ENCODE peak calls at places on chromosomes 6 and 20, in eight cellular contexts. One of them, this sample, is unnamed.

GRCh38 chr20:24610341-24611115 is 141.1 kb downstream of the SYNDIG1 start:
- DNase-seq in H54: peak
- DNase-seq in stomach: no peak
- DNase-seq in transverse colon: no peak
- DNase-seq in ovary: no peak
- DNase-seq in adrenal gland: no peak
- DNase-seq in endothelial cell of umbilical vein: no peak
- DNase-seq in A549: no peak
- DNase-seq in this sample: no peak

GRCh38 chr6:169957351-169957963 is 206.0 kb downstream of the ERMARD start:
- DNase-seq in stomach: peak
- DNase-seq in A549: no peak
- DNase-seq in adrenal gland: no peak
- DNase-seq in H54: no peak
- DNase-seq in transverse colon: peak
- DNase-seq in endothelial cell of umbilical vein: no peak
- DNase-seq in ovary: no peak
- DNase-seq in this sample: no peak

GRCh38 chr6:451336-451735 is 59.8 kb downstream of the IRF4 start:
- DNase-seq in A549: no peak
- DNase-seq in stomach: no peak
- DNase-seq in transverse colon: no peak
- DNase-seq in H54: no peak
- DNase-seq in ovary: no peak
- DNase-seq in endothelial cell of umbilical vein: no peak
- DNase-seq in adrenal gland: no peak
- DNase-seq in this sample: no peak

GRCh38 chr20:10705801-10706459 is 32.1 kb upstream of the JAG1 start:
- DNase-seq in endothelial cell of umbilical vein: no peak
- DNase-seq in stomach: peak
- DNase-seq in transverse colon: peak
- DNase-seq in ovary: no peak
- DNase-seq in A549: peak
- DNase-seq in adrenal gland: no peak
- DNase-seq in H54: peak
- DNase-seq in this sample: no peak

GRCh38 chr20:50469796-50470195 is 40.4 kb upstream of the PTPN1 start:
- DNase-seq in stomach: no peak
- DNase-seq in adrenal gland: no peak
- DNase-seq in A549: no peak
- DNase-seq in transverse colon: no peak
- DNase-seq in ovary: no peak
- DNase-seq in H54: no peak
- DNase-seq in endothelial cell of umbilical vein: no peak
- DNase-seq in this sample: no peak

GRCh38 chr6:107689190-107689589 is 134.9 kb downstream of the SCML4 start:
- DNase-seq in adrenal gland: no peak
- DNase-seq in A549: no peak
- DNase-seq in endothelial cell of umbilical vein: no peak
- DNase-seq in transverse colon: no peak
- DNase-seq in ovary: no peak
- DNase-seq in H54: no peak
- DNase-seq in stomach: no peak
- DNase-seq in this sample: no peak

GRCh38 chr6:11486051-11486450 is 51.5 kb upstream of the TMEM170B start:
- DNase-seq in transverse colon: no peak
- DNase-seq in endothelial cell of umbilical vein: no peak
- DNase-seq in ovary: no peak
- DNase-seq in H54: no peak
- DNase-seq in stomach: no peak
- DNase-seq in adrenal gland: no peak
- DNase-seq in A549: no peak
- DNase-seq in this sample: no peak

GRCh38 chr6:157575436-157576145 is 194.6 kb downstream of the ZDHHC14 start:
- DNase-seq in endothelial cell of umbilical vein: no peak
- DNase-seq in transverse colon: no peak
- DNase-seq in stomach: no peak
- DNase-seq in ovary: no peak
- DNase-seq in A549: no peak
- DNase-seq in H54: no peak
- DNase-seq in adrenal gland: no peak
- DNase-seq in this sample: no peak

GRCh38 chr6:95143408-95144180 is 433.7 kb upstream of the MANEA start:
- DNase-seq in H54: no peak
- DNase-seq in endothelial cell of umbilical vein: no peak
- DNase-seq in stomach: no peak
- DNase-seq in adrenal gland: no peak
- DNase-seq in ovary: no peak
- DNase-seq in transverse colon: no peak
- DNase-seq in A549: no peak
- DNase-seq in this sample: no peak

GRCh38 chr6:106564476-106564875 is 64.8 kb downstream of the RTN4IP1 start:
- DNase-seq in stomach: no peak
- DNase-seq in ovary: no peak
- DNase-seq in endothelial cell of umbilical vein: no peak
- DNase-seq in transverse colon: no peak
- DNase-seq in adrenal gland: no peak
- DNase-seq in H54: no peak
- DNase-seq in A549: no peak
- DNase-seq in this sample: no peak

GRCh38 chr6:19478992-19479391 is 358.2 kb upstream of the ID4 start:
- DNase-seq in ovary: no peak
- DNase-seq in transverse colon: no peak
- DNase-seq in stomach: no peak
- DNase-seq in A549: no peak
- DNase-seq in H54: no peak
- DNase-seq in endothelial cell of umbilical vein: no peak
- DNase-seq in adrenal gland: no peak
- DNase-seq in this sample: no peak

GRCh38 chr20:22576733-22577514 is 7.4 kb downstream of the FOXA2 start:
- DNase-seq in stomach: no peak
- DNase-seq in A549: no peak
- DNase-seq in ovary: no peak
- DNase-seq in endothelial cell of umbilical vein: no peak
- DNase-seq in H54: no peak
- DNase-seq in adrenal gland: no peak
- DNase-seq in transverse colon: no peak
- DNase-seq in this sample: no peak

GRCh38 chr6:170433163-170434095 is 119.7 kb downstream of the PSMB1 start:
- DNase-seq in transverse colon: no peak
- DNase-seq in A549: no peak
- DNase-seq in H54: no peak
- DNase-seq in ovary: no peak
- DNase-seq in stomach: no peak
- DNase-seq in adrenal gland: no peak
- DNase-seq in endothelial cell of umbilical vein: no peak
- DNase-seq in this sample: no peak

GRCh38 chr6:144588674-144589325 is 303.7 kb downstream of the UTRN start:
- DNase-seq in endothelial cell of umbilical vein: no peak
- DNase-seq in stomach: no peak
- DNase-seq in adrenal gland: no peak
- DNase-seq in ovary: no peak
- DNase-seq in A549: no peak
- DNase-seq in H54: no peak
- DNase-seq in transverse colon: no peak
- DNase-seq in this sample: no peak

GRCh38 chr20:63846128-63846771 is 15.0 kb upstream of the ABHD16B start:
- DNase-seq in H54: peak
- DNase-seq in transverse colon: no peak
- DNase-seq in adrenal gland: peak
- DNase-seq in stomach: no peak
- DNase-seq in ovary: peak
- DNase-seq in A549: no peak
- DNase-seq in endothelial cell of umbilical vein: no peak
- DNase-seq in this sample: no peak

GRCh38 chr6:90227165-90227564 is 69.5 kb downstream of the BACH2 start:
- DNase-seq in adrenal gland: no peak
- DNase-seq in stomach: no peak
- DNase-seq in A549: no peak
- DNase-seq in endothelial cell of umbilical vein: no peak
- DNase-seq in ovary: no peak
- DNase-seq in H54: no peak
- DNase-seq in transverse colon: no peak
- DNase-seq in this sample: no peak

GRCh38 chr6:92052513-92052912 is 1366.8 kb downstream of the EPHA7 start:
- DNase-seq in endothelial cell of umbilical vein: no peak
- DNase-seq in adrenal gland: no peak
- DNase-seq in stomach: no peak
- DNase-seq in A549: no peak
- DNase-seq in transverse colon: no peak
- DNase-seq in ovary: no peak
- DNase-seq in H54: no peak
- DNase-seq in this sample: no peak

GRCh38 chr6:99369533-99369932 is 20.1 kb upstream of the FAXC start:
- DNase-seq in endothelial cell of umbilical vein: no peak
- DNase-seq in transverse colon: no peak
- DNase-seq in adrenal gland: no peak
- DNase-seq in H54: no peak
- DNase-seq in stomach: no peak
- DNase-seq in ovary: no peak
- DNase-seq in A549: no peak
- DNase-seq in this sample: no peak

GRCh38 chr6:170437719-170438401 is 115.2 kb downstream of the PSMB1 start:
- DNase-seq in endothelial cell of umbilical vein: no peak
- DNase-seq in H54: peak
- DNase-seq in adrenal gland: no peak
- DNase-seq in transverse colon: no peak
- DNase-seq in stomach: no peak
- DNase-seq in A549: no peak
- DNase-seq in ovary: no peak
- DNase-seq in this sample: no peak

DNA sequence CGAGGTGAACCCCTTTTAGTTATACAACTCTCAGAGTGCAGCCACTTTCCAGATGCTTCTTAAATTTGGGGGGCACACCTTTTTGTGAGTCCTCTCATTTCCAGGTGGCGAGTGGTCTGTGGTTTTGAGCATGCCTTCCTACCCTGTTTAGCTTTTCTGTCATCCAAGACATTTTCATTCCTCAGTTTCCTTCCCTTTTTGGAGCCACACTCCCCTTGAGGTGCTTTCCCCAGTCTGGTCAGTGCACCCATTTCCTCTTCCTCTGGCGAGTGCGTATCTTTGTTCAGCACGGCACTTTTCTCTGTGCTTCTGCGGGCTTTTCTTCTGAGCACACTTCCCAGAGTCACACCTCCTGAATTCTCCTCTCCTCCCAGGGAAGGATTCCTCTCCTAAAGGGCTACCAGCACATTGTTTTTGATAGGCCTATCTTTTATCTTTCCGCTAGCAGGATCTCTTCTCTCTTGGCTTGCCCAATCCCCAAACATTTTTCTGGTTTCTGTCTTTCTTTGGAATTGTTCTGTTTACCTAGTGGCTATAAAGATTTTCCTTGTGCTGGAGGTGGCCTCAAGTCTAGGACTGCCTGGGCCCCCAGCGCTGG is 1.4 kb downstream of the PHF20 start:
- DNase-seq in A549: peak
- DNase-seq in transverse colon: peak
- DNase-seq in endothelial cell of umbilical vein: peak
- DNase-seq in H54: no peak
- DNase-seq in stomach: peak
- DNase-seq in adrenal gland: peak
- DNase-seq in ovary: no peak
- DNase-seq in this sample: peak
- TF ChIP-seq POLR2A in A549: no peak
- TF ChIP-seq POLR2A in transverse colon: peak
- TF ChIP-seq POLR2A in endothelial cell of umbilical vein: no peak
- TF ChIP-seq POLR2A in H54: no peak
- TF ChIP-seq POLR2A in stomach: no peak
- TF ChIP-seq POLR2A in adrenal gland: no peak
- TF ChIP-seq POLR2A in ovary: no peak
- TF ChIP-seq POLR2A in this sample: peak

GRCh38 chr6:3355358-3356055 is 96.8 kb downstream of the PSMG4 start:
- DNase-seq in A549: no peak
- DNase-seq in stomach: no peak
- DNase-seq in ovary: peak
- DNase-seq in H54: no peak
- DNase-seq in endothelial cell of umbilical vein: peak
- DNase-seq in adrenal gland: peak
- DNase-seq in transverse colon: peak
- DNase-seq in this sample: no peak
- TF ChIP-seq POLR2A in A549: no peak
- TF ChIP-seq POLR2A in stomach: no peak
- TF ChIP-seq POLR2A in ovary: no peak
- TF ChIP-seq POLR2A in H54: no peak
- TF ChIP-seq POLR2A in endothelial cell of umbilical vein: no peak
- TF ChIP-seq POLR2A in adrenal gland: no peak
- TF ChIP-seq POLR2A in transverse colon: peak
- TF ChIP-seq POLR2A in this sample: no peak

DNA sequence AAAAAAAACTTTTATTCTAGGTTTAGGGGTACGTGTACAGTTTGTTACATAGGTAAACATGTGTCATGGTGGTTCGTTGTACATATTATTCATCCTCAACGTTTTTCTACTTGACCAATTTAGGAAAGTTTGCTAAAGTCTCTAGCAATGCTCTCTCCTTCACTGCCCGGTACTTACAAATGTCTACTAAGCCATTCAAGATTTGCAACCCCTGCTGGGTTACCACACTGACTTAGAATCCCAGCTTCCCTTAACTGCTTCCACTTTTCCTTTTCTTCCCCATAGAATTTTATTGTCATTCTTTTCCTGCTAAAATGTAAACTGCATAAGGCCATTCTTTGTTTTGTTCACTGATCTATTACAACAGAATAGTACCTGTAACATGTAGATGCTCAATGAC is 97.4 kb downstream of the SMPDL3A start:
- DNase-seq in ovary: no peak
- DNase-seq in endothelial cell of umbilical vein: no peak
- DNase-seq in adrenal gland: no peak
- DNase-seq in A549: no peak
- DNase-seq in transverse colon: no peak
- DNase-seq in H54: no peak
- DNase-seq in stomach: no peak
- DNase-seq in this sample: no peak
- TF ChIP-seq POLR2A in ovary: no peak
- TF ChIP-seq POLR2A in endothelial cell of umbilical vein: no peak
- TF ChIP-seq POLR2A in adrenal gland: no peak
- TF ChIP-seq POLR2A in A549: no peak
- TF ChIP-seq POLR2A in transverse colon: no peak
- TF ChIP-seq POLR2A in H54: no peak
- TF ChIP-seq POLR2A in stomach: no peak
- TF ChIP-seq POLR2A in this sample: no peak

GRCh38 chr6:35948725-35949124 is 27.8 kb upstream of the SRPK1 start:
- DNase-seq in ovary: no peak
- DNase-seq in stomach: no peak
- DNase-seq in A549: peak
- DNase-seq in H54: no peak
- DNase-seq in transverse colon: no peak
- DNase-seq in endothelial cell of umbilical vein: peak
- DNase-seq in adrenal gland: no peak
- DNase-seq in this sample: no peak
- TF ChIP-seq POLR2A in ovary: no peak
- TF ChIP-seq POLR2A in stomach: no peak
- TF ChIP-seq POLR2A in A549: no peak
- TF ChIP-seq POLR2A in H54: no peak
- TF ChIP-seq POLR2A in transverse colon: no peak
- TF ChIP-seq POLR2A in endothelial cell of umbilical vein: no peak
- TF ChIP-seq POLR2A in adrenal gland: no peak
- TF ChIP-seq POLR2A in this sample: no peak